ENCODE peak calls at places on chromosomes 13 and 19, in four cellular contexts. One of them, this sample, is unnamed.

GRCh38 chr19:355134-355533 is 10.5 kb upstream of the MIER2 start:
- DNase-seq in activated naive CD4-positive, alpha-beta T cell: no peak
- DNase-seq in fibroblast of lung: no peak
- DNase-seq in AG10803: no peak
- DNase-seq in this sample: peak; percentile 77

GRCh38 chr19:34731964-34732363 is 2.1 kb upstream of the ZNF181 start:
- DNase-seq in fibroblast of lung: no peak
- DNase-seq in AG10803: no peak
- DNase-seq in activated naive CD4-positive, alpha-beta T cell: no peak
- DNase-seq in this sample: no peak

GRCh38 chr19:13056052-13056660 is 46.5 kb downstream of the LYL1 start:
- DNase-seq in activated naive CD4-positive, alpha-beta T cell: no peak
- DNase-seq in fibroblast of lung: peak; percentile 56
- DNase-seq in AG10803: peak; percentile 84
- DNase-seq in this sample: peak; percentile 97

GRCh38 chr13:98838776-98839175 is 86.3 kb upstream of the SLC15A1 start:
- DNase-seq in AG10803: peak; percentile 6
- DNase-seq in fibroblast of lung: peak; percentile 42
- DNase-seq in activated naive CD4-positive, alpha-beta T cell: no peak
- DNase-seq in this sample: no peak

GRCh38 chr13:53144826-53145225 is 116.2 kb downstream of the OLFM4 start:
- DNase-seq in AG10803: no peak
- DNase-seq in fibroblast of lung: no peak
- DNase-seq in activated naive CD4-positive, alpha-beta T cell: no peak
- DNase-seq in this sample: no peak

GRCh38 chr13:99314640-99315176 is 7.5 kb upstream of the GPR183 start:
- DNase-seq in fibroblast of lung: no peak
- DNase-seq in AG10803: no peak
- DNase-seq in activated naive CD4-positive, alpha-beta T cell: no peak
- DNase-seq in this sample: no peak

GRCh38 chr13:28558126-28558525 is 63.2 kb upstream of the FLT1 start:
- DNase-seq in activated naive CD4-positive, alpha-beta T cell: no peak
- DNase-seq in AG10803: peak; percentile 96
- DNase-seq in fibroblast of lung: peak; percentile 88
- DNase-seq in this sample: no peak

GRCh38 chr13:46143239-46143701 is 38.4 kb upstream of the CPB2 start:
- DNase-seq in fibroblast of lung: no peak
- DNase-seq in activated naive CD4-positive, alpha-beta T cell: no peak
- DNase-seq in AG10803: no peak
- DNase-seq in this sample: peak; percentile 41

GRCh38 chr13:27857271-27857670 is 62.5 kb upstream of the PDX1 start:
- DNase-seq in fibroblast of lung: no peak
- DNase-seq in AG10803: no peak
- DNase-seq in activated naive CD4-positive, alpha-beta T cell: no peak
- DNase-seq in this sample: no peak

GRCh38 chr19:53960187-53960586 is 2.5 kb upstream of the CACNG8 start:
- DNase-seq in activated naive CD4-positive, alpha-beta T cell: no peak
- DNase-seq in AG10803: no peak
- DNase-seq in fibroblast of lung: no peak
- DNase-seq in this sample: no peak

GRCh38 chr19:58350871-58351557 is 2.3 kb downstream of the A1BG start:
- DNase-seq in fibroblast of lung: no peak
- DNase-seq in AG10803: no peak
- DNase-seq in activated naive CD4-positive, alpha-beta T cell: no peak
- DNase-seq in this sample: no peak

GRCh38 chr13:79314652-79315051 is 91.4 kb downstream of the RBM26 start:
- DNase-seq in fibroblast of lung: no peak
- DNase-seq in activated naive CD4-positive, alpha-beta T cell: no peak
- DNase-seq in AG10803: no peak
- DNase-seq in this sample: no peak

GRCh38 chr19:20503536-20503935 is 62.0 kb downstream of the ZNF737 start:
- DNase-seq in activated naive CD4-positive, alpha-beta T cell: no peak
- DNase-seq in fibroblast of lung: peak; percentile 64
- DNase-seq in AG10803: peak; percentile 4
- DNase-seq in this sample: peak; percentile 71

GRCh38 chr19:4811328-4812131 is 20.0 kb downstream of the TICAM1 start:
- DNase-seq in AG10803: peak; percentile 49
- DNase-seq in activated naive CD4-positive, alpha-beta T cell: peak; percentile 87
- DNase-seq in fibroblast of lung: peak; percentile 53
- DNase-seq in this sample: peak; percentile 88

GRCh38 chr19:43526884-43527859 is at the start of gene ETHE1:
- DNase-seq in fibroblast of lung: peak; percentile 50
- DNase-seq in AG10803: peak; percentile 51
- DNase-seq in activated naive CD4-positive, alpha-beta T cell: peak; percentile 65
- DNase-seq in this sample: peak; percentile 54

GRCh38 chr13:62193919-62194318 is 778.3 kb upstream of the PCDH20 start:
- DNase-seq in activated naive CD4-positive, alpha-beta T cell: no peak
- DNase-seq in fibroblast of lung: no peak
- DNase-seq in AG10803: no peak
- DNase-seq in this sample: peak; percentile 6

GRCh38 chr19:30682576-30683536 is 310.7 kb downstream of the ZNF536 start:
- DNase-seq in activated naive CD4-positive, alpha-beta T cell: peak; percentile 33
- DNase-seq in fibroblast of lung: peak; percentile 92
- DNase-seq in AG10803: peak; percentile 91
- DNase-seq in this sample: peak; percentile 70

GRCh38 chr19:29645911-29646310 is 19.4 kb upstream of the PLEKHF1 start:
- DNase-seq in fibroblast of lung: peak; percentile 61
- DNase-seq in AG10803: peak; percentile 54
- DNase-seq in activated naive CD4-positive, alpha-beta T cell: no peak
- DNase-seq in this sample: peak; percentile 27

GRCh38 chr13:47841131-47841530 is 159.9 kb downstream of the SUCLA2 start:
- DNase-seq in activated naive CD4-positive, alpha-beta T cell: no peak
- DNase-seq in fibroblast of lung: no peak
- DNase-seq in AG10803: no peak
- DNase-seq in this sample: no peak

GRCh38 chr13:19681517-19681916 is 48.1 kb downstream of the MPHOSPH8 start:
- DNase-seq in AG10803: no peak
- DNase-seq in fibroblast of lung: no peak
- DNase-seq in activated naive CD4-positive, alpha-beta T cell: no peak
- DNase-seq in this sample: no peak

GRCh38 chr13:48580886-48581285 is 48.0 kb upstream of the RCBTB2 start:
- DNase-seq in fibroblast of lung: no peak
- DNase-seq in AG10803: no peak
- DNase-seq in activated naive CD4-positive, alpha-beta T cell: no peak
- DNase-seq in this sample: no peak

GRCh38 chr13:110705356-110705825 is 525 bp downstream of the CARS2 start:
- DNase-seq in activated naive CD4-positive, alpha-beta T cell: no peak
- DNase-seq in fibroblast of lung: peak; percentile 5
- DNase-seq in AG10803: no peak
- DNase-seq in this sample: no peak

GRCh38 chr13:46295531-46296464 is 84.1 kb downstream of the LRRC63 start:
- DNase-seq in AG10803: peak; percentile 99
- DNase-seq in activated naive CD4-positive, alpha-beta T cell: peak; percentile 34
- DNase-seq in fibroblast of lung: peak; percentile 98
- DNase-seq in this sample: peak; percentile 39

GRCh38 chr13:37868691-37869505 is 674 bp downstream of the TRPC4 start:
- DNase-seq in AG10803: peak; percentile 67
- DNase-seq in fibroblast of lung: peak; percentile 39
- DNase-seq in activated naive CD4-positive, alpha-beta T cell: no peak
- DNase-seq in this sample: no peak

GRCh38 chr19:43354305-43354627 is 780 bp downstream of the CD177 start:
- DNase-seq in activated naive CD4-positive, alpha-beta T cell: no peak
- DNase-seq in fibroblast of lung: no peak
- DNase-seq in AG10803: no peak
- DNase-seq in this sample: no peak

GRCh38 chr13:91946498-91947070 is 548.2 kb downstream of the GPC5 start:
- DNase-seq in AG10803: no peak
- DNase-seq in activated naive CD4-positive, alpha-beta T cell: no peak
- DNase-seq in fibroblast of lung: peak; percentile 54
- DNase-seq in this sample: peak; percentile 23

GRCh38 chr13:30159446-30159839 is 147.9 kb downstream of the KATNAL1 start:
- DNase-seq in AG10803: peak; percentile 75
- DNase-seq in activated naive CD4-positive, alpha-beta T cell: no peak
- DNase-seq in fibroblast of lung: peak; percentile 26
- DNase-seq in this sample: peak; percentile 22

GRCh38 chr13:42377640-42378382 is 105.9 kb downstream of the AKAP11 start:
- DNase-seq in fibroblast of lung: no peak
- DNase-seq in activated naive CD4-positive, alpha-beta T cell: no peak
- DNase-seq in AG10803: no peak
- DNase-seq in this sample: no peak

GRCh38 chr13:50654341-50654740 is 189.2 kb downstream of the DLEU7 start:
- DNase-seq in activated naive CD4-positive, alpha-beta T cell: no peak
- DNase-seq in AG10803: no peak
- DNase-seq in fibroblast of lung: no peak
- DNase-seq in this sample: no peak

GRCh38 chr19:49858591-49858985 is 7.6 kb downstream of the PTOV1 start:
- DNase-seq in fibroblast of lung: no peak
- DNase-seq in activated naive CD4-positive, alpha-beta T cell: no peak
- DNase-seq in AG10803: no peak
- DNase-seq in this sample: peak; percentile 15

GRCh38 chr19:2992958-2993357 is 15.6 kb downstream of the TLE6 start:
- DNase-seq in activated naive CD4-positive, alpha-beta T cell: no peak
- DNase-seq in AG10803: no peak
- DNase-seq in fibroblast of lung: no peak
- DNase-seq in this sample: no peak

This sample was measured in PC-3.